ENCODE peak calls at places on chromosomes 16 and 17, in five cellular contexts. O is AG20443, E is nephron progenitor cell, L is HS-5, A is fibroblast of mammary gland. F is an unnamed sample.

GRCh38 chr16:77437859-77438258 is 3.0 kb upstream of the ADAMTS18 start:
- DNase-seq in O (no peak), E (no peak), L (no peak), A (peak; percentile 25), F (no peak)

GRCh38 chr17:77666881-77667395 is 291.6 kb upstream of the TNRC6C start:
- DNase-seq in O (no peak), E (no peak), L (no peak), A (no peak), F (no peak)

GRCh38 chr16:74117798-74118197 is 178.8 kb upstream of the PSMD7 start:
- DNase-seq in O (no peak), E (no peak), L (no peak), A (no peak), F (no peak)

GRCh38 chr17:33667671-33668070 is 374.6 kb upstream of the ASIC2 start:
- DNase-seq in O (no peak), E (no peak), L (no peak), A (no peak), F (no peak)

GRCh38 chr17:41486809-41487530 is 2.7 kb downstream of the KRT36 start:
- DNase-seq in O (no peak), E (peak; percentile 52), L (no peak), A (no peak), F (no peak)

GRCh38 chr17:7137182-7137943 is 22.7 kb upstream of the ASGR2 start:
- DNase-seq in O (no peak), E (no peak), L (no peak), A (no peak), F (no peak)

GRCh38 chr16:678209-678857 is 1.9 kb upstream of the STUB1 start:
- DNase-seq in O (no peak), E (no peak), L (no peak), A (no peak), F (no peak)

GRCh38 chr17:38460716-38461650 is 32.7 kb downstream of the ARHGAP23 start:
- DNase-seq in O (no peak), E (no peak), L (no peak), A (no peak), F (no peak)

GRCh38 chr16:19290860-19291259 is 5.3 kb downstream of the CLEC19A start:
- DNase-seq in O (no peak), E (no peak), L (no peak), A (no peak), F (no peak)

GRCh38 chr16:49789617-49790016 is 66.3 kb downstream of the ZNF423 start:
- DNase-seq in O (no peak), E (no peak), L (no peak), A (no peak), F (no peak)